ENCODE peak calls at places on chromosomes 3 and 15, in eight cellular contexts. C is GM23338, R is HCT116, Z is K562, H is GM12878, A is upper lobe of left lung, X is Panc1, E is HepG2. T is an unnamed sample.

GRCh38 chr3:105555206-105555605 is 188.5 kb downstream of the ALCAM start:
- ATAC-seq in C (no peak), R (no peak), Z (no peak), H (no peak), A (no peak), X (no peak), E (no peak), T (no peak)

GRCh38 chr15:89673162-89673506 is 6.0 kb downstream of the PLIN1 start:
- ATAC-seq in C (peak), R (peak), Z (peak), H (peak), A (no peak), X (peak), E (peak), T (no peak)

GRCh38 chr3:151403246-151403645 is 18.7 kb upstream of the P2RY12 start:
- ATAC-seq in C (no peak), R (no peak), Z (no peak), H (no peak), A (no peak), X (no peak), E (no peak), T (no peak)

GRCh38 chr15:67433495-67434099 is 87.3 kb upstream of the C15orf61 start:
- ATAC-seq in C (peak), R (peak), Z (peak), H (peak), A (peak), X (peak), E (peak), T (peak)

GRCh38 chr3:150653110-150653561 is 50.0 kb downstream of the SELENOT start:
- ATAC-seq in C (no peak), R (no peak), Z (no peak), H (peak), A (no peak), X (no peak), E (no peak), T (no peak)

GRCh38 chr15:39248204-39248603 is 332.7 kb upstream of the THBS1 start:
- ATAC-seq in C (peak), R (peak), Z (no peak), H (no peak), A (no peak), X (no peak), E (no peak), T (no peak)

GRCh38 chr15:89845305-89845893 is 30.7 kb upstream of the ANPEP start:
- ATAC-seq in C (no peak), R (peak), Z (no peak), H (no peak), A (peak), X (peak), E (no peak), T (peak)

GRCh38 chr15:99474041-99474906 is 91.5 kb upstream of the MEF2A start:
- ATAC-seq in C (no peak), R (no peak), Z (no peak), H (no peak), A (peak), X (no peak), E (no peak), T (no peak)

GRCh38 chr3:172659246-172660002 is 51.4 kb downstream of the NCEH1 start:
- ATAC-seq in C (no peak), R (peak), Z (no peak), H (no peak), A (no peak), X (peak), E (peak), T (no peak)

GRCh38 chr3:148957586-148957985 is 33.8 kb upstream of the GYG1 start:
- ATAC-seq in C (peak), R (peak), Z (peak), H (peak), A (no peak), X (no peak), E (peak), T (no peak)

GRCh38 chr3:64291956-64292355 is 66.7 kb upstream of the PRICKLE2 start:
- ATAC-seq in C (no peak), R (no peak), Z (no peak), H (no peak), A (peak), X (no peak), E (no peak), T (peak)

GRCh38 chr3:50119786-50120185 is 31.1 kb downstream of the RBM5 start:
- ATAC-seq in C (no peak), R (no peak), Z (no peak), H (no peak), A (no peak), X (no peak), E (no peak), T (no peak)

GRCh38 chr3:113051827-113052226 is 61.0 kb downstream of the GTPBP8 start:
- ATAC-seq in C (peak), R (no peak), Z (no peak), H (no peak), A (no peak), X (no peak), E (no peak), T (peak)

GRCh38 chr15:88653200-88654064 is 14.6 kb downstream of the ISG20 start:
- ATAC-seq in C (no peak), R (no peak), Z (no peak), H (no peak), A (no peak), X (no peak), E (no peak), T (no peak)

GRCh38 chr15:38895326-38896282 is 331.0 kb upstream of the RASGRP1 start:
- ATAC-seq in C (no peak), R (no peak), Z (no peak), H (no peak), A (no peak), X (no peak), E (no peak), T (no peak)

GRCh38 chr3:119205685-119206084 is 32.3 kb downstream of the UPK1B start:
- ATAC-seq in C (no peak), R (no peak), Z (no peak), H (no peak), A (no peak), X (no peak), E (peak), T (no peak)

GRCh38 chr3:154932633-154933032 is 147.5 kb upstream of the MME start:
- ATAC-seq in C (no peak), R (no peak), Z (no peak), H (no peak), A (no peak), X (no peak), E (no peak), T (no peak)

GRCh38 chr15:38406451-38406850 is 47.5 kb upstream of the FAM98B start:
- ATAC-seq in C (no peak), R (no peak), Z (no peak), H (no peak), A (no peak), X (no peak), E (no peak), T (no peak)

GRCh38 chr3:51330046-51330445 is 55.0 kb upstream of the MANF start:
- ATAC-seq in C (no peak), R (no peak), Z (no peak), H (no peak), A (no peak), X (no peak), E (no peak), T (no peak)

GRCh38 chr3:100297784-100298183 is 36.8 kb upstream of the NIT2 start:
- ATAC-seq in C (no peak), R (no peak), Z (no peak), H (no peak), A (no peak), X (no peak), E (no peak), T (no peak)

GRCh38 chr15:38696790-38697495 is 132.3 kb upstream of the RASGRP1 start:
- ATAC-seq in C (no peak), R (no peak), Z (no peak), H (no peak), A (no peak), X (no peak), E (no peak), T (no peak)

GRCh38 chr3:181782306-181782924 is 70.7 kb downstream of the SOX2 start:
- ATAC-seq in C (peak), R (peak), Z (peak), H (no peak), A (no peak), X (peak), E (no peak), T (no peak)

GRCh38 chr3:52248816-52249547 is 3.4 kb downstream of the PPM1M start:
- ATAC-seq in C (no peak), R (no peak), Z (no peak), H (no peak), A (no peak), X (no peak), E (peak), T (no peak)

GRCh38 chr3:114374433-114374832 is 80.6 kb downstream of the TIGIT start:
- ATAC-seq in C (no peak), R (no peak), Z (no peak), H (no peak), A (no peak), X (no peak), E (no peak), T (no peak)

GRCh38 chr3:188294823-188295487 is 141.0 kb downstream of the LPP start:
- ATAC-seq in C (no peak), R (peak), Z (no peak), H (no peak), A (peak), X (peak), E (peak), T (peak)

GRCh38 chr15:44530653-44531052 is 6.3 kb upstream of the EIF3J start:
- ATAC-seq in C (peak), R (peak), Z (peak), H (no peak), A (no peak), X (no peak), E (peak), T (no peak)

GRCh38 chr3:186125118-186125517 is 16.2 kb upstream of the ETV5 start:
- ATAC-seq in C (no peak), R (no peak), Z (no peak), H (no peak), A (peak), X (no peak), E (no peak), T (no peak)

GRCh38 chr3:124779116-124779515 is 48.9 kb downstream of the UMPS start:
- ATAC-seq in C (no peak), R (no peak), Z (no peak), H (no peak), A (no peak), X (no peak), E (no peak), T (no peak)

GRCh38 chr3:124775776-124776336 is 45.6 kb downstream of the UMPS start:
- ATAC-seq in C (peak), R (no peak), Z (no peak), H (no peak), A (no peak), X (no peak), E (no peak), T (no peak)

GRCh38 chr3:124776856-124777255 is 46.6 kb downstream of the UMPS start:
- ATAC-seq in C (no peak), R (no peak), Z (no peak), H (no peak), A (no peak), X (no peak), E (no peak), T (no peak)

GRCh38 chr3:124779751-124780191 is 49.5 kb downstream of the UMPS start:
- ATAC-seq in C (no peak), R (no peak), Z (no peak), H (no peak), A (no peak), X (peak), E (peak), T (no peak)

DNA sequence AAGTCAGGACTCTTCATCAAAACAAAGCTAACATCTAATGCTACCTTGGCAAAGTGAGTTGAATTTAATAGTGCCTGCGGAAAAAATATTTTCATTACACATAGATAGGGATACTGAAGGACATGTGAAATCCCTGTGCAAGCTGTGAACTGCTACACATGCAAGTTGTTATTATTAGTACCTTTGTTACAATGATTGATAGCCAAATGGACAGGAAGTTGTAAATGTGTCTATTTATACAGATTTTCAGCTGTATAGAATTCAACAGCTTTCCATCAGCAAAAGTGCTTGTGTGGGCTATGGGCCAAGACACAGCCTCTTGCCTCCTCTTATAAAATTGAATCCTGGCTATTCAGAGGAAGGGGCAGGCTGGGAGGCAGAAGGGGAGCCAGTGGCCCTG is 47.8 kb downstream of the UMPS start:
- ATAC-seq in C (no peak), R (no peak), Z (no peak), H (no peak), A (no peak), X (no peak), E (no peak), T (no peak)
- TF ChIP-seq POLR2AphosphoS5 in C (no peak), R (no peak), Z (no peak), H (no peak), A (no peak), X (no peak), E (no peak), T (no peak)

DNA sequence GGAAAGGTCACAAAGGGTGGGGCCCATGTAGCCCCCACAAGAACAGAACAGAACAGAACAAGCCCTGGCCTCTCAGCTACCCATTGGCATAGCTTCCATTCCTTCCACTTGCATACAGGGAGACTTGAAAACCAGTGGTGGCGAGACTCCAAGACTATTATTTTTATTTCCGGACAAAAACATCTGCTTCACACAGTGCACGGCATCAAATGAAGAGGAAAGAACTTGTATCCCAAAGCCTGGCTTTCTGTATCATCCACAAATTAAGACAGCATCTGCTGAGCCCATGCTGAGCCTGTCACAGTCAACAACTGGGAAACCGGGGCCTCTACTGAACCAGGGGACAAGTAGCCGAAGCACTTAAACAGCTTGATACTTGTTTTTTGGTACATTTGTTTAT is 56.0 kb downstream of the CLEC3B start:
- ATAC-seq in C (no peak), R (no peak), Z (no peak), H (no peak), A (no peak), X (no peak), E (no peak), T (no peak)
- H3K27ac ChIP-seq in C (no peak), R (no peak), Z (no peak), H (no peak), A (no peak), X (no peak), E (no peak), T (no peak)

GRCh38 chr15:56815247-56815646 is 81.9 kb upstream of the ZNF280D start:
- ATAC-seq in C (no peak), R (peak), Z (peak), H (no peak), A (no peak), X (no peak), E (no peak), T (peak)
- TF ChIP-seq POLR2AphosphoS5 in C (no peak), R (peak), Z (no peak), H (no peak), A (no peak), X (no peak), E (no peak), T (no peak)

GRCh38 chr3:101878589-101878988 is 29.3 kb downstream of the NFKBIZ start:
- ATAC-seq in C (no peak), R (no peak), Z (no peak), H (no peak), A (no peak), X (no peak), E (peak), T (no peak)

GRCh38 chr3:101868534-101869464 is 19.5 kb downstream of the NFKBIZ start:
- ATAC-seq in C (no peak), R (peak), Z (peak), H (peak), A (peak), X (peak), E (peak), T (peak)

GRCh38 chr3:101870138-101870537 is 20.8 kb downstream of the NFKBIZ start:
- ATAC-seq in C (no peak), R (no peak), Z (no peak), H (no peak), A (no peak), X (no peak), E (no peak), T (no peak)

GRCh38 chr3:101876142-101876541 is 26.8 kb downstream of the NFKBIZ start:
- ATAC-seq in C (no peak), R (no peak), Z (no peak), H (peak), A (no peak), X (no peak), E (peak), T (no peak)

GRCh38 chr3:101873619-101874018 is 24.3 kb downstream of the NFKBIZ start:
- ATAC-seq in C (no peak), R (no peak), Z (no peak), H (no peak), A (no peak), X (no peak), E (no peak), T (no peak)
- H3K27ac ChIP-seq in C (no peak), R (no peak), Z (no peak), H (no peak), A (no peak), X (no peak), E (no peak), T (no peak)

DNA sequence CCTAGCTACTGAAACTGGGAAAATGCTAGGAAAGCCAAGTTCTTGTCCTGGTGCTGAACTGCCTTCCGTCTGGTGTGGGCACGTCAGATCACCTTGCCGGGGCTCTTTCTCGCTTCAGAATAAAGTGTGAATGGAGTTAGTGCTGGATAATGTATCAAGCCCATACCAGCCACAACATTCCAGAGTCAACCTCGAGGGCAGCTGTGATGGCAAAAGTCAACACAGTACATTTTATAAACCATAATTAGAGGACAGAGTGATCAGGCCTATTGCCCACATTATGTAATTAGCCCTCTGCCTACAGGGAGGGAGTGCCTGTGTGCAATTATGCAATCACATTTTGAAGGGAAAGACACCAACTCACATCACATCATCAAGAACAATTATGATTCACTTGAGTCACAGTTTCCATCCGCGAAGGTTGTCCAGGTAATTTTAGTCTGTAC is 165.2 kb downstream of the RORA start:
- ATAC-seq in C (no peak), R (no peak), Z (no peak), H (no peak), A (no peak), X (no peak), E (no peak), T (no peak)
- TF ChIP-seq POLR2AphosphoS5 in C (no peak), R (no peak), Z (no peak), H (no peak), A (no peak), X (no peak), E (no peak), T (no peak)